ENCODE peak calls at places on chromosome 6, in six cellular contexts. Y is uterus, F is colonic mucosa, C is neural crest cell, G is GM13977, U is ascending aorta. X is an unnamed sample.

GRCh38 chr6:28771401-28772267 is 152.2 kb downstream of the TRIM27 start:
- DNase-seq in Y (no peak), F (no peak), C (no peak), G (no peak), U (no peak), X (no peak)

GRCh38 chr6:118207947-118208346 is 300.9 kb downstream of the SLC35F1 start:
- DNase-seq in Y (no peak), F (no peak), C (no peak), G (no peak), U (no peak), X (no peak)

GRCh38 chr6:28747083-28747630 is 176.6 kb downstream of the TRIM27 start:
- DNase-seq in Y (no peak), F (no peak), C (no peak), G (no peak), U (no peak), X (no peak)

GRCh38 chr6:41551086-41551702 is 5.0 kb downstream of the FOXP4 start:
- DNase-seq in Y (no peak), F (no peak), C (no peak), G (no peak), U (no peak), X (no peak)

GRCh38 chr6:33755070-33755869 is 8.6 kb upstream of the IP6K3 start:
- DNase-seq in Y (no peak), F (no peak), C (no peak), G (no peak), U (no peak), X (no peak)

GRCh38 chr6:38443341-38443740 is 196.4 kb downstream of the BTBD9 start:
- DNase-seq in Y (no peak), F (no peak), C (no peak), G (no peak), U (no peak), X (no peak)

GRCh38 chr6:105994522-105995402 is 91.4 kb upstream of the PRDM1 start:
- DNase-seq in Y (peak), F (peak), C (peak), G (peak), U (peak), X (no peak)

GRCh38 chr6:34658605-34659218 is 37.9 kb downstream of the ILRUN start:
- DNase-seq in Y (no peak), F (no peak), C (no peak), G (no peak), U (no peak), X (no peak)

GRCh38 chr6:33172307-33173227 is 19.7 kb downstream of the COL11A2 start:
- DNase-seq in Y (no peak), F (no peak), C (no peak), G (peak), U (no peak), X (no peak)

GRCh38 chr6:44869321-44869897 is 458.7 kb upstream of the RUNX2 start:
- DNase-seq in Y (no peak), F (no peak), C (no peak), G (peak), U (no peak), X (no peak)

GRCh38 chr6:35096129-35096852 is 44.8 kb downstream of the TCP11 start:
- DNase-seq in Y (no peak), F (peak), C (no peak), G (no peak), U (no peak), X (no peak)

GRCh38 chr6:96001891-96002575 is 13.7 kb upstream of the FUT9 start:
- DNase-seq in Y (no peak), F (no peak), C (no peak), G (no peak), U (no peak), X (no peak)

GRCh38 chr6:129853996-129854711 is 7.0 kb downstream of the TMEM244 start:
- DNase-seq in Y (no peak), F (no peak), C (no peak), G (no peak), U (no peak), X (no peak)

GRCh38 chr6:22041797-22042489 is 254.9 kb downstream of the PRL start:
- DNase-seq in Y (no peak), F (no peak), C (no peak), G (no peak), U (no peak), X (no peak)

GRCh38 chr6:37324131-37325033 is 29.4 kb upstream of the RNF8 start:
- DNase-seq in Y (no peak), F (no peak), C (no peak), G (no peak), U (no peak), X (no peak)

GRCh38 chr6:113696960-113697359 is 160.2 kb upstream of the MARCKS start:
- DNase-seq in Y (no peak), F (no peak), C (no peak), G (no peak), U (no peak), X (no peak)

GRCh38 chr6:144284753-144285547 is at the start of gene UTRN:
- DNase-seq in Y (peak), F (peak), C (peak), G (peak), U (peak), X (peak)

GRCh38 chr6:67839818-67840217 is 795.3 kb upstream of the ADGRB3 start:
- DNase-seq in Y (no peak), F (no peak), C (no peak), G (no peak), U (no peak), X (no peak)

GRCh38 chr6:105569706-105570105 is 166.8 kb upstream of the PREP start:
- DNase-seq in Y (no peak), F (no peak), C (no peak), G (no peak), U (no peak), X (no peak)

DNA sequence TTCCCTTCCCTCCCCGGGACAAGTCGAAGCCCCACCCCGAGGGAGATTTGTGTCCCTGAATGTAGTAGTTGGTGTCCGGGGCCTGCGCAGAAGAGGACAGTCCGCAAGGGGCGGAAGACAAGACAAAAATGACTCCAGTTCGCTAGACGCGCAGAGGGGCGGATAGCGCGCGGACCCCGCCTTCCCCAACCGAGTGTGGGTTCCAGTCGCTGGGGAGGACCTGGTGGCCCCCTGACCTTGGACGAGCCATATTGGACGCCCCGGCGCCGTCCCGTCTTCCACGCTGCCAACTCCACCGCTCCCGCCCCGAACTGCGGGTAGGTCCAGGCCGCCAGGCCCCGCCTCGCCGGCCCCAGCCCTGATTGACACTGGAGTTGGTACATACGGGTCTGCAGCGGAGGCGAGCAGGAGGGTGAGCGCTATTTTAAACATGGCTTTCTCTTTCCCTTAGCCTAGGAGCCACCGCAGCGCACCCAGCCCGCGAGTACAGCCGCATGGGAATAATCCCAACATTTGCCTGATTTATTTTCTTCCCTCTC is 802 bp downstream of the HMGN3 start:
- DNase-seq in Y (peak), F (peak), C (peak), G (peak), U (peak), X (peak)
- TF ChIP-seq CTCF in Y (peak), F (peak), C (peak), G (no peak), U (peak), X (peak)

GRCh38 chr6:165624871-165625639 is 38.0 kb downstream of the PDE10A start:
- DNase-seq in Y (no peak), F (no peak), C (no peak), G (no peak), U (no peak), X (no peak)

GRCh38 chr6:165617528-165617927 is 45.5 kb downstream of the PDE10A start:
- DNase-seq in Y (no peak), F (no peak), C (no peak), G (no peak), U (no peak), X (no peak)

GRCh38 chr6:165618241-165618640 is 44.8 kb downstream of the PDE10A start:
- DNase-seq in Y (no peak), F (no peak), C (no peak), G (no peak), U (no peak), X (no peak)

GRCh38 chr6:165626711-165627110 is 36.3 kb downstream of the PDE10A start:
- DNase-seq in Y (no peak), F (no peak), C (no peak), G (no peak), U (no peak), X (no peak)

DNA sequence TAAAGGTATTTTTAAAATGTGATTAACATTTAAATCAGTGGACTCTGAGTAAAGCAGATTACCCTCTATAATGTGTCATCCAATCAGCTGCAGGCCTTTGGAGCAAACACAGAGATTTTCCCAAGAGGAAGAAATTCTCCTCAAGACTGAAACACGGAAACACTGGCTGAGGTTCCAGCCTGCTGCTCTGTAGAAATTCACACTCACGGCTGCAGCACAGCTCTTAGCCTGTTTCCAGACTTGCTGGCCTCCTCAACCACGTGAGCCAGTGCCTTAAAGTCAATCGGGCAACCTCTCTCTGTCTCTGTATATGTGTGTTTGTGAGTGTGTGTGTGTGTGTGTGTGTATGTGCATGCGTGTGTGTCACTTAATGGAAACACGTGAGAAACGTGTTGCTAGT is 41.1 kb downstream of the PDE10A start:
- DNase-seq in Y (no peak), F (no peak), C (no peak), G (no peak), U (no peak), X (no peak)
- TF ChIP-seq CTCF in Y (no peak), F (no peak), C (no peak), G (no peak), U (no peak), X (no peak)

GRCh38 chr6:73377225-73377624 is 7.5 kb upstream of the OOEP start:
- DNase-seq in Y (no peak), F (no peak), C (no peak), G (peak), U (no peak), X (no peak)

GRCh38 chr6:73388433-73388799 is 6.2 kb upstream of the DDX43 start:
- DNase-seq in Y (no peak), F (no peak), C (no peak), G (no peak), U (no peak), X (no peak)

DNA sequence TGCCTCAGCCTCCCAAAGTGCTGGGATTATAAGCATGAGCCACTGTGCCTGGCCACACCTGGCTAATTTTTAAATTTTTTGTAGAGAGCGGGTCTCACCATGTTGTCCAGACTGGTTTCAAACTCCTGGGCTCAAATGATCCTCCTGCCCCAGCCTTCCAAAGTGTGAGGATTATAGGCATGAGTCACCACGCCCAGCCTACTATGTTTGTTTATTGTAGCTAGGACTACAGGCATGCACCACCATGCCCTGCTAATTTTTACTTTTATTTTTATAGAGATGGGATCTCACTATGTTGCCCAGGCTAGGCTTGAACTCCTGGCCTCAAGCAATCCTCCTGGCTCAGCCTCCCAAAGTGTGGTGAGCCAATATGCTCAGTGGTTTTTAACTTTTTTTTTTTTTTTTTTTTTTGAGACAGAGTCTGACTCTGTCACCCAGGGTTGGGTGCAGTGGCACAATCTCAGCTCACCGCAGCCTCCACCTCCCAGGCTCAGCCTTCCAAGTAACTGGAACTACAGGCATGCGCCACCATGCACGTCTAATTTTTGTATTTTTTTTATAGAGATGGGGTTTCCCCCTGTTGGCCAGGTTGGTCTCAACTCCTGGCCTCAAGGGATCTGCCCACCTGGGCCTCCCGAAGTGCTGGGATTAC is 12.0 kb upstream of the DDX43 start:
- DNase-seq in Y (no peak), F (no peak), C (no peak), G (no peak), U (no peak), X (peak)
- TF ChIP-seq CTCF in Y (no peak), F (no peak), C (no peak), G (no peak), U (no peak), X (no peak)

GRCh38 chr6:40348591-40348990 is 238.6 kb downstream of the LRFN2 start:
- DNase-seq in Y (no peak), F (no peak), C (no peak), G (no peak), U (peak), X (peak)

GRCh38 chr6:40350193-40350941 is 236.8 kb downstream of the LRFN2 start:
- DNase-seq in Y (no peak), F (no peak), C (no peak), G (no peak), U (peak), X (peak)

GRCh38 chr6:40349092-40349491 is 238.1 kb downstream of the LRFN2 start:
- DNase-seq in Y (peak), F (no peak), C (no peak), G (no peak), U (peak), X (peak)

GRCh38 chr6:40350942-40351217 is 236.3 kb downstream of the LRFN2 start:
- DNase-seq in Y (no peak), F (no peak), C (no peak), G (no peak), U (peak), X (no peak)

GRCh38 chr6:40349566-40350192 is 237.5 kb downstream of the LRFN2 start:
- DNase-seq in Y (no peak), F (no peak), C (no peak), G (no peak), U (peak), X (peak)
- TF ChIP-seq CTCF in Y (no peak), F (no peak), C (no peak), G (no peak), U (no peak), X (no peak)

GRCh38 chr6:169071394-169071793 is 182.3 kb downstream of the THBS2 start:
- DNase-seq in Y (no peak), F (no peak), C (no peak), G (no peak), U (no peak), X (no peak)

GRCh38 chr6:169072127-169073042 is 181.3 kb downstream of the THBS2 start:
- DNase-seq in Y (no peak), F (no peak), C (no peak), G (no peak), U (no peak), X (no peak)

GRCh38 chr6:169074551-169074950 is 179.1 kb downstream of the THBS2 start:
- DNase-seq in Y (no peak), F (no peak), C (no peak), G (no peak), U (no peak), X (no peak)

GRCh38 chr6:169075211-169075621 is 178.4 kb downstream of the THBS2 start:
- DNase-seq in Y (peak), F (peak), C (no peak), G (no peak), U (peak), X (no peak)

DNA sequence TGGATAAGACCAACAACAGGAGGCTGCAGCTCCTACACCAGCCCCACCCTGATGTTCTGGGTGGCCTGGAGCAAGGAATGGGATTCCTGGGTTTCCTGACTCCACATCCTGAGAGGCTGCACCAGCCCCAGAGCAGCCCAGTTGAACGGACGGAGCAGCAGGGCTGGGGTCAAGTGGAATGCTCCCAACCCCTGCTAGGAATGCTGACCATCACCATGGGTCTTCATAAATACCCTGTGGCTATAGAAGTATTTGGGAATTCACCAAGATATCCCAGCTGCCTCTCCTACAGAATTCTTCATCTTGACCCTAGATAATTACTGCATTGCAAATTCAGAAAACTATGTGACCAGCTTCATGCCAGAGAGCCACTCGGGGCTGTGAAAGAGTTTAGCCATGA is 180.3 kb downstream of the THBS2 start:
- DNase-seq in Y (no peak), F (no peak), C (no peak), G (no peak), U (no peak), X (peak)
- TF ChIP-seq CTCF in Y (no peak), F (no peak), C (no peak), G (no peak), U (no peak), X (no peak)

GRCh38 chr6:167045828-167046580 is 46.8 kb downstream of the CEP43 start:
- DNase-seq in Y (no peak), F (no peak), C (no peak), G (no peak), U (no peak), X (no peak)
- TF ChIP-seq CTCF in Y (no peak), F (no peak), C (peak), G (no peak), U (no peak), X (no peak)